ENCODE peak calls at places on chromosome 4, in five cellular contexts. M, G, B, Q and J are unnamed samples.

GRCh38 chr4:72006576-72006975 is 25.2 kb upstream of the NPFFR2 start:
- DNase-seq in M (peak), G (no peak), B (no peak), Q (no peak), J (no peak)

GRCh38 chr4:164949448-164950118 is 27.9 kb downstream of the TRIM61 start:
- DNase-seq in M (no peak), G (no peak), B (no peak), Q (no peak), J (no peak)

GRCh38 chr4:85522836-85523235 is 47.9 kb downstream of the ARHGAP24 start:
- DNase-seq in M (no peak), G (no peak), B (no peak), Q (no peak), J (no peak)

GRCh38 chr4:19224820-19225219 is 1026.9 kb upstream of the SLIT2 start:
- DNase-seq in M (peak), G (no peak), B (no peak), Q (no peak), J (no peak)

GRCh38 chr4:48904101-48904500 is 2.5 kb downstream of the OCIAD2 start:
- DNase-seq in M (no peak), G (no peak), B (no peak), Q (no peak), J (no peak)

GRCh38 chr4:89277412-89277811 is 30.2 kb downstream of the GPRIN3 start:
- DNase-seq in M (peak), G (no peak), B (no peak), Q (no peak), J (no peak)

GRCh38 chr4:40976343-40976742 is 226.6 kb downstream of the NSUN7 start:
- DNase-seq in M (peak), G (no peak), B (no peak), Q (no peak), J (no peak)

GRCh38 chr4:76831475-76832390 is 66.2 kb downstream of the SOWAHB start:
- DNase-seq in M (no peak), G (no peak), B (no peak), Q (no peak), J (no peak)

GRCh38 chr4:7735395-7735794 is 204.3 kb downstream of the AFAP1 start:
- DNase-seq in M (no peak), G (no peak), B (no peak), Q (no peak), J (no peak)

GRCh38 chr4:40119344-40119743 is 62.7 kb downstream of the N4BP2 start:
- DNase-seq in M (no peak), G (no peak), B (no peak), Q (no peak), J (no peak)

GRCh38 chr4:86523333-86523732 is 70.8 kb upstream of the PTPN13 start:
- DNase-seq in M (no peak), G (no peak), B (no peak), Q (no peak), J (no peak)

GRCh38 chr4:39466747-39467146 is 7.9 kb downstream of the LIAS start:
- DNase-seq in M (no peak), G (no peak), B (no peak), Q (no peak), J (no peak)

GRCh38 chr4:170716868-170717267 is 627.1 kb upstream of the AADAT start:
- DNase-seq in M (no peak), G (no peak), B (no peak), Q (no peak), J (no peak)

GRCh38 chr4:46270986-46271596 is 118.8 kb downstream of the GABRA2 start:
- DNase-seq in M (peak), G (no peak), B (no peak), Q (no peak), J (no peak)

GRCh38 chr4:114316789-114317188 is 281.8 kb upstream of the UGT8 start:
- DNase-seq in M (no peak), G (no peak), B (no peak), Q (no peak), J (no peak)

GRCh38 chr4:122709236-122709635 is 23.3 kb upstream of the BBS12 start:
- DNase-seq in M (no peak), G (no peak), B (no peak), Q (no peak), J (no peak)

GRCh38 chr4:118905546-118905945 is 16.9 kb downstream of the SYNPO2 start:
- DNase-seq in M (peak), G (no peak), B (no peak), Q (no peak), J (no peak)

GRCh38 chr4:5897674-5898073 is 4.8 kb upstream of the CRMP1 start:
- DNase-seq in M (no peak), G (no peak), B (no peak), Q (no peak), J (no peak)

GRCh38 chr4:150722908-150723362 is 141.0 kb downstream of the MAB21L2 start:
- DNase-seq in M (no peak), G (no peak), B (peak), Q (peak), J (peak)
- TF ChIP-seq CTCF in M (no peak), G (no peak), B (peak), Q (peak), J (no peak)

GRCh38 chr4:111475696-111476095 is 669.6 kb upstream of the FAM241A start:
- DNase-seq in M (no peak), G (no peak), B (no peak), Q (no peak), J (no peak)
- TF ChIP-seq CTCF in M (no peak), G (no peak), B (no peak), Q (no peak), J (no peak)

GRCh38 chr4:22237155-22237751 is 278.6 kb downstream of the ADGRA3 start:
- DNase-seq in M (no peak), G (peak), B (no peak), Q (peak), J (no peak)
- TF ChIP-seq CTCF in M (peak), G (peak), B (no peak), Q (no peak), J (no peak)

DNA sequence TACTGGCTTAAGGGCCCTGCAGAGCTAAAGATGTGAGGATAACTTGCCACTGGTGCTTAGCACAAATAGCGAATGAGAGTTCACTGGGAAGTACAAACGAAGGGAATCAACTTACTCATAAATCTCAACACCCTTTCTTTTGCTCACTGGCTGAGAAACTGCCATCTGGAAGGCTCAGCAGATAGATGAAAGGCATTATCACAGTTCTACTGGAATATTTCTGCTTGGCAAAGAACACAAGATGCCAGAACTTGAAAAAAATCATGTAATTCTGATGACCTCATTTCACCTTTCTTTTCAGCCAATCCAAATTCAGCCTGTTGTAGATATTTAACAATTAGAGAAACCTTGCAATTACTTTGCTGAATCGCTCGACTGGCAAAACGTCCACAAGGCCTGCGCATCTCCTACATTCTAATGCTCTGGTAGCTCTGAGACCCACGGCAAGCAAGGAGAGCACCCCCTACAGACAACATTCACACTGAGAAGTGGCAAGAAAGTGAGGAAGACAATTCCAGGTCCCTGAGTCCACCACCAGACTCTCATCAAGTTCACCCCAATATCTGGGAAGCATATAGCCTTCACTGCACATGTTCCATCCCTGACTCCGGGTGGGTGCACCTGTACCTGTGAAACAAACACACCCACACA is 27.5 kb downstream of the TSPAN5 start:
- DNase-seq in M (peak), G (no peak), B (no peak), Q (no peak), J (no peak)
- TF ChIP-seq CTCF in M (peak), G (no peak), B (no peak), Q (no peak), J (no peak)

GRCh38 chr4:160371446-160371845 is 1268.6 kb downstream of the RAPGEF2 start:
- DNase-seq in M (no peak), G (no peak), B (no peak), Q (no peak), J (no peak)

GRCh38 chr4:160364217-160364616 is 1261.3 kb downstream of the RAPGEF2 start:
- DNase-seq in M (no peak), G (no peak), B (no peak), Q (no peak), J (no peak)

GRCh38 chr4:160373911-160374310 is 1271.0 kb downstream of the RAPGEF2 start:
- DNase-seq in M (no peak), G (no peak), B (no peak), Q (no peak), J (no peak)

GRCh38 chr4:160372390-160372789 is 1269.5 kb downstream of the RAPGEF2 start:
- DNase-seq in M (no peak), G (no peak), B (no peak), Q (no peak), J (no peak)

DNA sequence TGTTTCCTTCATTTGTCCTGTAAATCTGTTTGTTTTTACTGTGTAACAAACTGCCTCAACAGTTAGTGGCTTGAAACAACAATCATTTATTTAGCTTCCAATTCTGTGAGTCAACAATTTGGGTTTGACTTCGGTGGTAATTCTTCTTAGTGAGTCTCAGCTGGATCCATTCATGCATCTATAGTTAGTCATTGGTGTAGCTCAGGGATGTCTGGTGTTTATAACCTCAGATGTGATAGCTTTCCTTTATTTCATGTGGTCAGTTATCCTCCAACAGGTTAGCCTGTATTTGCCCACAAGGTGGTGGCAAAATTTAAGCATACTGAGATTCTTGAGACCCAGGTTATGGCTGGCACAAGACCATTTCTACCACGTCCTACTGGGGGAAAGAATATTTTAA is 1267.2 kb downstream of the RAPGEF2 start:
- DNase-seq in M (no peak), G (no peak), B (no peak), Q (no peak), J (no peak)
- TF ChIP-seq CTCF in M (no peak), G (no peak), B (no peak), Q (no peak), J (no peak)